ENCODE peak calls at places on chromosomes 1 and 21, in six cellular contexts. W, F, Z, O, A and J are unnamed samples.

GRCh38 chr1:35444519-35444774 is 112.8 kb downstream of the KIAA0319L start:
- DNase-seq in W (no peak), A (no peak), Z (no peak), O (no peak), F (no peak), J (no peak)

GRCh38 chr1:163509126-163509525 is 187.4 kb downstream of the NUF2 start:
- DNase-seq in A (no peak), W (no peak), O (no peak), Z (no peak), F (peak; percentile 39), J (peak; percentile 1)

GRCh38 chr1:206556047-206556747 is 48.9 kb downstream of the RASSF5 start:
- DNase-seq in F (peak; percentile 42), A (no peak), O (no peak), W (no peak), Z (no peak), J (no peak)

GRCh38 chr1:162158624-162159271 is 89.3 kb downstream of the NOS1AP start:
- DNase-seq in Z (no peak), O (no peak), F (no peak), W (no peak), A (no peak), J (no peak)

GRCh38 chr1:201740086-201740541 is 88.8 kb upstream of the IPO9 start:
- DNase-seq in W (no peak), F (no peak), Z (peak; percentile 52), A (peak; percentile 40), O (peak; percentile 73), J (peak; percentile 61)

GRCh38 chr1:192907545-192908243 is 98.9 kb downstream of the RGS2 start:
- DNase-seq in F (no peak), Z (no peak), O (no peak), W (peak; percentile 20), A (no peak), J (peak; percentile 47)

GRCh38 chr1:183953031-183953430 is 84.5 kb downstream of the COLGALT2 start:
- DNase-seq in W (peak; percentile 28), Z (no peak), O (no peak), F (peak; percentile 3), A (no peak), J (no peak)

GRCh38 chr1:67793562-67793961 is 39.7 kb downstream of the GNG12 start:
- DNase-seq in O (no peak), Z (no peak), W (peak; percentile 63), A (no peak), F (peak; percentile 41), J (peak; percentile 63)

GRCh38 chr1:247441621-247442020 is 16.3 kb downstream of the OR2B11 start:
- DNase-seq in F (no peak), O (no peak), W (no peak), A (no peak), Z (no peak), J (peak; percentile 11)

GRCh38 chr1:229690662-229691061 is 64.6 kb downstream of the URB2 start:
- DNase-seq in O (no peak), Z (no peak), W (no peak), A (no peak), F (no peak), J (no peak)

GRCh38 chr1:222161676-222162075 is 386.2 kb downstream of the HHIPL2 start:
- DNase-seq in F (no peak), W (peak; percentile 21), Z (no peak), O (no peak), A (no peak), J (no peak)

GRCh38 chr1:8477199-8477982 is 159.5 kb downstream of the SLC45A1 start:
- DNase-seq in Z (no peak), O (no peak), A (no peak), F (no peak), W (peak; percentile 76), J (peak; percentile 92)

GRCh38 chr21:42349420-42350075 is 1.2 kb downstream of the TFF2 start:
- DNase-seq in O (no peak), W (no peak), Z (no peak), A (no peak), F (no peak), J (no peak)

GRCh38 chr1:54837002-54837853 is 36.1 kb upstream of the TTC22 start:
- DNase-seq in Z (no peak), W (no peak), A (no peak), F (no peak), O (no peak), J (no peak)

GRCh38 chr1:14968251-14968812 is 185.2 kb upstream of the TMEM51 start:
- DNase-seq in F (peak; percentile 75), A (peak; percentile 88), O (peak; percentile 5), W (peak; percentile 91), Z (peak; percentile 47), J (peak; percentile 98)

GRCh38 chr1:2509589-2509988 is 16.8 kb downstream of the PANK4 start:
- DNase-seq in O (no peak), A (no peak), F (no peak), W (no peak), Z (no peak), J (no peak)

GRCh38 chr1:37570528-37571334 is 14.0 kb downstream of the DNALI1 start:
- DNase-seq in F (no peak), A (no peak), O (no peak), W (no peak), Z (no peak), J (no peak)

GRCh38 chr1:119647734-119648619 is at the start of gene ZNF697:
- DNase-seq in Z (peak; percentile 95), W (peak; percentile 98), A (peak; percentile 96), F (peak; percentile 95), O (peak; percentile 97), J (peak; percentile 97)

GRCh38 chr1:2269193-2269921 is 41.2 kb downstream of the SKI start:
- DNase-seq in F (no peak), Z (no peak), W (no peak), O (no peak), A (no peak), J (peak; percentile 46)

GRCh38 chr1:171207377-171207776 is 22.3 kb downstream of the FMO2 start:
- DNase-seq in A (no peak), W (no peak), Z (no peak), O (no peak), F (no peak), J (no peak)

DNA sequence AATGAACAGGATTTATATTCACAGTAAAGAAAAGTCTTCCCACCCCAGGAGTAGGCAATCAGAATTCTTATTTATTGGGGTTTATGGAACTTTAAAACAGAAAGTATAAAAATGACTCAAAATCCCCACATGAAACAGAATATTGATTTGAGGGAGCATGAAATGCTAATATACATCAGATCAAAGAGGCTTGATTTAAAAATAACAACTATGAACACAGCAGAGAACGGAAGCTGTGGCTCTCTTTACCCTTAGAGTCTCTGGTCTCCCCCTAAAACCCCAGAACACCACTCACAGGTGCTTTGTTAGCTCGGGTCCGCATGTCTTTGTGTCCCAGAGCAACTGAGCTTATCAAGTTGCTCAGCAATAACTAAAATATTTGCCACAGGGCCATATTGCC is 31.2 kb upstream of the FASLG start:
- DNase-seq in Z (no peak), O (no peak), F (no peak), A (no peak), W (no peak), J (no peak)
- H2AFZ ChIP-seq in Z (no peak overlapping the region), O (no peak overlapping the region), F (no peak overlapping the region), A (no peak overlapping the region), W (no peak overlapping the region), J (no peak overlapping the region)

GRCh38 chr1:179951383-179952144 is 3.0 kb upstream of the CEP350 start:
- DNase-seq in F (no peak), W (no peak), A (no peak), O (no peak), Z (no peak), J (no peak)

GRCh38 chr1:179954494-179955317 is at the start of gene CEP350:
- DNase-seq in O (peak; percentile 99), A (peak; percentile 92), W (peak; percentile 99), F (peak; percentile 97), Z (peak; percentile 99), J (peak; percentile 99)

GRCh38 chr1:179953974-179954493 is 576 bp upstream of the CEP350 start:
- DNase-seq in O (peak; percentile 35), W (peak; percentile 51), A (peak; percentile 37), F (no peak), Z (peak; percentile 39), J (peak; percentile 82)

GRCh38 chr1:179955318-179955638 is 668 bp downstream of the CEP350 start:
- DNase-seq in F (no peak), O (no peak), A (no peak), Z (no peak), W (peak; percentile 5), J (no peak)

GRCh38 chr1:179952181-179952580 is 2.4 kb upstream of the CEP350 start:
- DNase-seq in O (no peak), F (no peak), Z (no peak), A (no peak), W (no peak), J (no peak)
- H2AFZ ChIP-seq in O (no peak overlapping the region), F (no peak overlapping the region), Z (no peak overlapping the region), A (no peak overlapping the region), W (no peak overlapping the region), J (no peak overlapping the region)

GRCh38 chr1:182723195-182723594 is 38.8 kb upstream of the RGS8 start:
- DNase-seq in A (no peak), W (no peak), F (no peak), Z (no peak), O (no peak), J (no peak)

GRCh38 chr1:182718311-182718710 is 33.9 kb upstream of the RGS8 start:
- DNase-seq in O (no peak), Z (no peak), F (no peak), W (no peak), A (no peak), J (no peak)

GRCh38 chr1:182721525-182721924 is 37.1 kb upstream of the RGS8 start:
- DNase-seq in O (no peak), Z (no peak), A (no peak), F (no peak), W (no peak), J (no peak)

GRCh38 chr1:182716740-182717720 is 32.6 kb upstream of the RGS8 start:
- DNase-seq in A (no peak), W (no peak), F (no peak), Z (no peak), O (no peak), J (no peak)

DNA sequence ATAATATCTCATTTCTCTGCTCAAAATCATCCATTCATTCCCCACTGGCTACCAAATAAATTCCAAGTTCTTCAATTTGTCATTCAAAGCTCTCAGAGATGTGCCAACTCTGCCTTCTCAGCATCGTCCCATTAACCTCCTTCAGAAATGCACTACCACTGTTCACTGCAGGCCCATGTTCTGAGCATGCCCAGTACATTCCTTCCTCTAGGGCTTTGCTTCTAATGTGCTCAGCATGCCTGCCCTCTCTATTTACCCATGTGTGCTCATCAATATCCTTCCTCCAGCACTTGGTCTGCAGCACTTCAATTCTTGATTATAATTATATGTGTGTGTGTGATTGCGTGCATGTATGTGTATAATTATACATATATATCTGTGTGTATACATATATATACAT is 36.1 kb upstream of the RGS8 start:
- DNase-seq in W (peak; percentile 10), F (no peak), O (peak; percentile 42), Z (peak; percentile 37), A (no peak), J (peak; percentile 18)
- H2AFZ ChIP-seq in W (no peak overlapping the region), F (no peak overlapping the region), O (no peak overlapping the region), Z (peak overlapping the region; percentile 5), A (no peak overlapping the region), J (no peak overlapping the region)

GRCh38 chr1:169647512-169647911 is 17.6 kb upstream of the SELP start:
- DNase-seq in Z (no peak), W (no peak), O (no peak), F (no peak), A (no peak), J (no peak)
- H2AFZ ChIP-seq in Z (no peak overlapping the region), W (no peak overlapping the region), O (no peak overlapping the region), F (no peak overlapping the region), A (no peak overlapping the region), J (no peak overlapping the region)